ENCODE peak calls at places on chromosomes 2 and 18, in nine cellular contexts. One of them, this sample, is unnamed.

GRCh38 chr2:31476511-31477171 is 62.1 kb upstream of the XDH start:
- DNase-seq in heart right ventricle: no peak
- DNase-seq in foreskin fibroblast: peak
- DNase-seq in uterus: no peak
- DNase-seq in BJ: no peak
- DNase-seq in fibroblast of lung: peak
- DNase-seq in bronchial epithelial cell: no peak
- DNase-seq in pancreas: no peak
- DNase-seq in body of pancreas: no peak
- DNase-seq in this sample: no peak

GRCh38 chr2:112259509-112260294 is 4.9 kb upstream of the ZC3H8 start:
- DNase-seq in heart right ventricle: peak
- DNase-seq in foreskin fibroblast: peak
- DNase-seq in uterus: peak
- DNase-seq in BJ: peak
- DNase-seq in fibroblast of lung: peak
- DNase-seq in bronchial epithelial cell: peak
- DNase-seq in pancreas: peak
- DNase-seq in body of pancreas: peak
- DNase-seq in this sample: peak

GRCh38 chr2:171541202-171541884 is 19.1 kb downstream of the CYBRD1 start:
- DNase-seq in heart right ventricle: no peak
- DNase-seq in foreskin fibroblast: no peak
- DNase-seq in uterus: no peak
- DNase-seq in BJ: no peak
- DNase-seq in fibroblast of lung: no peak
- DNase-seq in bronchial epithelial cell: no peak
- DNase-seq in pancreas: no peak
- DNase-seq in body of pancreas: no peak
- DNase-seq in this sample: no peak

GRCh38 chr18:58163004-58163590 is 119.1 kb downstream of the NEDD4L start:
- DNase-seq in heart right ventricle: no peak
- DNase-seq in foreskin fibroblast: no peak
- DNase-seq in uterus: no peak
- DNase-seq in BJ: no peak
- DNase-seq in fibroblast of lung: no peak
- DNase-seq in bronchial epithelial cell: no peak
- DNase-seq in pancreas: no peak
- DNase-seq in body of pancreas: no peak
- DNase-seq in this sample: no peak

GRCh38 chr2:153770359-153770991 is 101.2 kb upstream of the GALNT13 start:
- DNase-seq in heart right ventricle: no peak
- DNase-seq in foreskin fibroblast: no peak
- DNase-seq in uterus: no peak
- DNase-seq in BJ: no peak
- DNase-seq in fibroblast of lung: no peak
- DNase-seq in bronchial epithelial cell: no peak
- DNase-seq in pancreas: no peak
- DNase-seq in body of pancreas: no peak
- DNase-seq in this sample: no peak

GRCh38 chr18:21997207-21998143 is 171.9 kb upstream of the GATA6 start:
- DNase-seq in heart right ventricle: no peak
- DNase-seq in foreskin fibroblast: peak
- DNase-seq in uterus: no peak
- DNase-seq in BJ: peak
- DNase-seq in fibroblast of lung: peak
- DNase-seq in bronchial epithelial cell: peak
- DNase-seq in pancreas: peak
- DNase-seq in body of pancreas: peak
- DNase-seq in this sample: peak

GRCh38 chr2:26454561-26455001 is 23.3 kb downstream of the OTOF start:
- DNase-seq in heart right ventricle: no peak
- DNase-seq in foreskin fibroblast: no peak
- DNase-seq in uterus: no peak
- DNase-seq in BJ: no peak
- DNase-seq in fibroblast of lung: no peak
- DNase-seq in bronchial epithelial cell: no peak
- DNase-seq in pancreas: no peak
- DNase-seq in body of pancreas: no peak
- DNase-seq in this sample: no peak

GRCh38 chr2:30612371-30612770 is 165.3 kb downstream of the LCLAT1 start:
- DNase-seq in heart right ventricle: no peak
- DNase-seq in foreskin fibroblast: no peak
- DNase-seq in uterus: no peak
- DNase-seq in BJ: no peak
- DNase-seq in fibroblast of lung: peak
- DNase-seq in bronchial epithelial cell: no peak
- DNase-seq in pancreas: no peak
- DNase-seq in body of pancreas: no peak
- DNase-seq in this sample: no peak

GRCh38 chr2:237535385-237536082 is 30.8 kb upstream of the PRLH start:
- DNase-seq in heart right ventricle: no peak
- DNase-seq in foreskin fibroblast: no peak
- DNase-seq in uterus: no peak
- DNase-seq in BJ: no peak
- DNase-seq in fibroblast of lung: no peak
- DNase-seq in bronchial epithelial cell: no peak
- DNase-seq in pancreas: no peak
- DNase-seq in body of pancreas: no peak
- DNase-seq in this sample: no peak

GRCh38 chr2:237536617-237537016 is 29.8 kb upstream of the PRLH start:
- DNase-seq in heart right ventricle: no peak
- DNase-seq in foreskin fibroblast: no peak
- DNase-seq in uterus: no peak
- DNase-seq in BJ: no peak
- DNase-seq in fibroblast of lung: no peak
- DNase-seq in bronchial epithelial cell: no peak
- DNase-seq in pancreas: no peak
- DNase-seq in body of pancreas: no peak
- DNase-seq in this sample: no peak

GRCh38 chr2:237538001-237538720 is 28.2 kb upstream of the PRLH start:
- DNase-seq in heart right ventricle: no peak
- DNase-seq in foreskin fibroblast: peak
- DNase-seq in uterus: no peak
- DNase-seq in BJ: no peak
- DNase-seq in fibroblast of lung: no peak
- DNase-seq in bronchial epithelial cell: no peak
- DNase-seq in pancreas: no peak
- DNase-seq in body of pancreas: no peak
- DNase-seq in this sample: no peak

GRCh38 chr2:237534380-237534779 is 32.0 kb upstream of the PRLH start:
- DNase-seq in heart right ventricle: no peak
- DNase-seq in foreskin fibroblast: no peak
- DNase-seq in uterus: no peak
- DNase-seq in BJ: no peak
- DNase-seq in fibroblast of lung: no peak
- DNase-seq in bronchial epithelial cell: no peak
- DNase-seq in pancreas: no peak
- DNase-seq in body of pancreas: no peak
- DNase-seq in this sample: no peak

DNA sequence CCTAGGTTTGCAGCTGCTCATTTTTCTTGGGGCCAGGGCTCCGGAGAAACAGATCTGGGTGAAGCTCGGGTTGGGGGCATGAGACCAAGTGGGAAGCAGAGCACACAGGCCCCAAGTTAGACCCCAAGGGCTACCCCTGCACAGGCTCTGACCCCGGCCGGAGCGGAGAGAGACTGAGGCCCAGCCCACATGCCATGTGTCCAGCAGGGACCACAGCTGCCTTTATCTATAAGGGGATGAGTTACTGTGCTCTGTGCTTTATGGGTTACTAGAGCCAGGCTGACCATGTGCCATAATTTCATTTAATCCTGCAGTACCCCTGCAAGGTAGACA is 30.3 kb upstream of the PRLH start:
- DNase-seq in heart right ventricle: no peak
- DNase-seq in foreskin fibroblast: no peak
- DNase-seq in uterus: no peak
- DNase-seq in BJ: no peak
- DNase-seq in fibroblast of lung: no peak
- DNase-seq in bronchial epithelial cell: no peak
- DNase-seq in pancreas: no peak
- DNase-seq in body of pancreas: no peak
- DNase-seq in this sample: no peak
- TF ChIP-seq CTCF in heart right ventricle: no peak
- TF ChIP-seq CTCF in foreskin fibroblast: no peak
- TF ChIP-seq CTCF in uterus: no peak
- TF ChIP-seq CTCF in BJ: no peak
- TF ChIP-seq CTCF in fibroblast of lung: no peak
- TF ChIP-seq CTCF in bronchial epithelial cell: no peak
- TF ChIP-seq CTCF in pancreas: no peak
- TF ChIP-seq CTCF in body of pancreas: no peak
- TF ChIP-seq CTCF in this sample: no peak

GRCh38 chr2:69827796-69828540 is 1.5 kb upstream of the GMCL1 start:
- DNase-seq in heart right ventricle: no peak
- DNase-seq in foreskin fibroblast: no peak
- DNase-seq in uterus: no peak
- DNase-seq in BJ: no peak
- DNase-seq in fibroblast of lung: peak
- DNase-seq in bronchial epithelial cell: peak
- DNase-seq in pancreas: no peak
- DNase-seq in body of pancreas: no peak
- DNase-seq in this sample: no peak

GRCh38 chr2:69830045-69830905 is 815 bp downstream of the GMCL1 start:
- DNase-seq in heart right ventricle: no peak
- DNase-seq in foreskin fibroblast: peak
- DNase-seq in uterus: no peak
- DNase-seq in BJ: no peak
- DNase-seq in fibroblast of lung: peak
- DNase-seq in bronchial epithelial cell: peak
- DNase-seq in pancreas: no peak
- DNase-seq in body of pancreas: peak
- DNase-seq in this sample: peak

GRCh38 chr2:69831354-69831905 is 2.0 kb downstream of the GMCL1 start:
- DNase-seq in heart right ventricle: no peak
- DNase-seq in foreskin fibroblast: no peak
- DNase-seq in uterus: no peak
- DNase-seq in BJ: no peak
- DNase-seq in fibroblast of lung: peak
- DNase-seq in bronchial epithelial cell: no peak
- DNase-seq in pancreas: no peak
- DNase-seq in body of pancreas: no peak
- DNase-seq in this sample: no peak

GRCh38 chr2:69828913-69829242 is 582 bp upstream of the GMCL1 start:
- DNase-seq in heart right ventricle: no peak
- DNase-seq in foreskin fibroblast: no peak
- DNase-seq in uterus: no peak
- DNase-seq in BJ: no peak
- DNase-seq in fibroblast of lung: no peak
- DNase-seq in bronchial epithelial cell: no peak
- DNase-seq in pancreas: no peak
- DNase-seq in body of pancreas: no peak
- DNase-seq in this sample: no peak

GRCh38 chr2:69829243-69830044 is at the start of gene GMCL1:
- DNase-seq in heart right ventricle: peak
- DNase-seq in foreskin fibroblast: peak
- DNase-seq in uterus: peak
- DNase-seq in BJ: peak
- DNase-seq in fibroblast of lung: peak
- DNase-seq in bronchial epithelial cell: peak
- DNase-seq in pancreas: peak
- DNase-seq in body of pancreas: peak
- DNase-seq in this sample: peak
- TF ChIP-seq CTCF in heart right ventricle: no peak
- TF ChIP-seq CTCF in foreskin fibroblast: no peak
- TF ChIP-seq CTCF in uterus: peak
- TF ChIP-seq CTCF in BJ: no peak
- TF ChIP-seq CTCF in fibroblast of lung: no peak
- TF ChIP-seq CTCF in bronchial epithelial cell: no peak
- TF ChIP-seq CTCF in pancreas: no peak
- TF ChIP-seq CTCF in body of pancreas: peak
- TF ChIP-seq CTCF in this sample: no peak

DNA sequence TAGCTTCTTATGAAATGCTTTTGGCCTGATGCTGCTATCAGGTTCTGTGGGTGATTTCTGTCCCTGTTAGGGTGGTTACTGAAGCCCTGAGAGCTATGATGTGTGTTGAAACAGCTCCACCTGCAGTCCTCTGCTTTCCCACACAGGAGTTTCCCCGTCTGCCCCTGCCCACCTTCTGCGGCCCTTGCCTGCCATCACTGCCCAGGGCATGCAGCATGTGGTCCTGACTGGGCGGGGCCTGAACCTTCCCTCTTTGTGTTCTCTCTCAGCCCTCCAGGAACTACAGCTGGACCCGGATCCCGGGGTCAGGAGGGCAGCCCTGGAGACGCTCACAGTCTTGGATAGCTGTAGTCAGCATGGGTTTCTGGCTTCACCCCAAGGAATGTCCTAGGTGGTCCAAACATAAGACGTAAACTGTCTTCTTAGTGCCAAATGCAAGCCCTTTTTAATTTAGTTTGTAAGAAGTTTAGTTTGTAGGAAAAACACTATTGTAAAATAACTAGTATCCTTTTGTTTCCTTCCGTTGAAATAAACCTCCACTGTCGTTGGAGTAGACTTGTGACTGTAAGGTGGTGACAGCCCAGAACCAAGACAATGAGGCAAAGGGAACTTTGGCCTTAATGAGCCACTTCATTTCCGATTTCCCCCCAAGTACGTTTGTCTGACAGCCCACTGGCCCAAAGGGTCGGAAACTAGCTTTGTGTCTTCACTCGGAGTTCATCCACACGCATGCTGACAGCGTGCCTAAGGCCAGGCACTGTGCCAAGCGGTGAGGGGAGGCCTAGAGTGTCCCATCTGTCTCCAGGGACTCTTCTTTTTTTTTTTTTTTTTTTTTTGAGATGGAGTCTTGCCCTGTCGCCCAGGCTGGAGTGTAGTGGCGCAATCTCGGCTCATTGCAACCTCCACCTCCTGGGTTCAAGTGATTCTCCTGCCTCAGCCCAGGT is 21.2 kb downstream of the HJURP start:
- DNase-seq in heart right ventricle: no peak
- DNase-seq in foreskin fibroblast: peak
- DNase-seq in uterus: peak
- DNase-seq in BJ: no peak
- DNase-seq in fibroblast of lung: peak
- DNase-seq in bronchial epithelial cell: peak
- DNase-seq in pancreas: no peak
- DNase-seq in body of pancreas: no peak
- DNase-seq in this sample: peak
- TF ChIP-seq CTCF in heart right ventricle: no peak
- TF ChIP-seq CTCF in foreskin fibroblast: peak
- TF ChIP-seq CTCF in uterus: no peak
- TF ChIP-seq CTCF in BJ: peak
- TF ChIP-seq CTCF in fibroblast of lung: peak
- TF ChIP-seq CTCF in bronchial epithelial cell: peak
- TF ChIP-seq CTCF in pancreas: no peak
- TF ChIP-seq CTCF in body of pancreas: no peak
- TF ChIP-seq CTCF in this sample: peak

GRCh38 chr2:3620834-3621233 is 25.9 kb downstream of the COLEC11 start:
- DNase-seq in heart right ventricle: no peak
- DNase-seq in foreskin fibroblast: no peak
- DNase-seq in uterus: no peak
- DNase-seq in BJ: no peak
- DNase-seq in fibroblast of lung: peak
- DNase-seq in bronchial epithelial cell: peak
- DNase-seq in pancreas: no peak
- DNase-seq in body of pancreas: no peak
- DNase-seq in this sample: no peak

GRCh38 chr2:3622967-3623366 is 28.1 kb downstream of the COLEC11 start:
- DNase-seq in heart right ventricle: no peak
- DNase-seq in foreskin fibroblast: no peak
- DNase-seq in uterus: no peak
- DNase-seq in BJ: no peak
- DNase-seq in fibroblast of lung: no peak
- DNase-seq in bronchial epithelial cell: no peak
- DNase-seq in pancreas: no peak
- DNase-seq in body of pancreas: no peak
- DNase-seq in this sample: no peak

GRCh38 chr2:3617198-3617890 is 22.4 kb downstream of the COLEC11 start:
- DNase-seq in heart right ventricle: no peak
- DNase-seq in foreskin fibroblast: no peak
- DNase-seq in uterus: no peak
- DNase-seq in BJ: no peak
- DNase-seq in fibroblast of lung: no peak
- DNase-seq in bronchial epithelial cell: no peak
- DNase-seq in pancreas: no peak
- DNase-seq in body of pancreas: no peak
- DNase-seq in this sample: no peak

GRCh38 chr2:3618367-3618766 is 23.5 kb downstream of the COLEC11 start:
- DNase-seq in heart right ventricle: no peak
- DNase-seq in foreskin fibroblast: no peak
- DNase-seq in uterus: no peak
- DNase-seq in BJ: no peak
- DNase-seq in fibroblast of lung: no peak
- DNase-seq in bronchial epithelial cell: no peak
- DNase-seq in pancreas: no peak
- DNase-seq in body of pancreas: no peak
- DNase-seq in this sample: no peak

DNA sequence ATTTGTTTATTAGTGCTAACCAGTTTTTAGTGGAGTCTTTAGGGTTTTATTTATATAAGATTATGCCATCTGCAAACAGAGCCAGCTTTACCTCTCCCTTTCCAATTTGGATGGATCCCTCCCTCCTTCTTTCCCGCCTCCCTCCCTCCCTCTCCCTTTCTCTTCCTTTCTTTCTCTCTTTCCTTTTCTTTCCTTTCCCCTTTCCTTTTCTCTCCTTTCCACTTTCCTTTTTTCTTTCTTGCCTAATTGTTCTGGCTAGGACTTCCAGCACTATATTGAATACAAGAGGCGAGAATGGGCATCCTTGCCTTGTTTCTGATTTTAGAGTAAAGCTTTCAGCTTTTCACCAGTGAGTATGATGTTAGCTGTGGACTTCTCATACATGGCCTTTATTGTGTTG is 24.1 kb downstream of the COLEC11 start:
- DNase-seq in heart right ventricle: no peak
- DNase-seq in foreskin fibroblast: no peak
- DNase-seq in uterus: no peak
- DNase-seq in BJ: no peak
- DNase-seq in fibroblast of lung: no peak
- DNase-seq in bronchial epithelial cell: no peak
- DNase-seq in pancreas: no peak
- DNase-seq in body of pancreas: no peak
- DNase-seq in this sample: no peak
- TF ChIP-seq CTCF in heart right ventricle: no peak
- TF ChIP-seq CTCF in foreskin fibroblast: no peak
- TF ChIP-seq CTCF in uterus: no peak
- TF ChIP-seq CTCF in BJ: no peak
- TF ChIP-seq CTCF in fibroblast of lung: no peak
- TF ChIP-seq CTCF in bronchial epithelial cell: no peak
- TF ChIP-seq CTCF in pancreas: no peak
- TF ChIP-seq CTCF in body of pancreas: no peak
- TF ChIP-seq CTCF in this sample: no peak

This sample was measured in Caco-2.